ENCODE peak calls at places on chromosomes 11 and 22, in nine cellular contexts. One of them, this sample, is unnamed. For H3K9me3, the result is how much of the 10 kb centered on the place peaks cover.

GRCh38 chr11:94803491-94803890 is 35.3 kb downstream of the AMOTL1 start:
- DNase-seq in mesenchymal stem cell: no peak
- DNase-seq in AG04450: no peak
- DNase-seq in neuronal stem cell: no peak
- DNase-seq in right cardiac atrium: no peak
- DNase-seq in neural progenitor cell: no peak
- DNase-seq in cardiac muscle cell: no peak
- DNase-seq in MG63: no peak
- DNase-seq in right atrium auricular region: no peak
- DNase-seq in this sample: no peak

GRCh38 chr22:36252754-36253522 is at the start of gene APOL1:
- DNase-seq in right cardiac atrium: no peak
- DNase-seq in mesenchymal stem cell: peak
- DNase-seq in right atrium auricular region: no peak
- DNase-seq in AG04450: no peak
- DNase-seq in cardiac muscle cell: no peak
- DNase-seq in neural progenitor cell: no peak
- DNase-seq in neuronal stem cell: no peak
- DNase-seq in MG63: no peak
- DNase-seq in this sample: no peak

GRCh38 chr11:34512810-34513673 is 552 bp downstream of the ELF5 start:
- DNase-seq in right cardiac atrium: no peak
- DNase-seq in cardiac muscle cell: peak
- DNase-seq in mesenchymal stem cell: peak
- DNase-seq in AG04450: no peak
- DNase-seq in neural progenitor cell: peak
- DNase-seq in MG63: peak
- DNase-seq in right atrium auricular region: no peak
- DNase-seq in neuronal stem cell: peak
- DNase-seq in this sample: no peak

GRCh38 chr11:66820381-66820780 is 22.9 kb upstream of the RCE1 start:
- DNase-seq in right cardiac atrium: no peak
- DNase-seq in mesenchymal stem cell: no peak
- DNase-seq in right atrium auricular region: no peak
- DNase-seq in AG04450: no peak
- DNase-seq in cardiac muscle cell: no peak
- DNase-seq in neuronal stem cell: no peak
- DNase-seq in neural progenitor cell: peak
- DNase-seq in MG63: no peak
- DNase-seq in this sample: no peak

GRCh38 chr11:23620617-23621016 is 760.3 kb upstream of the CCDC179 start:
- DNase-seq in AG04450: no peak
- DNase-seq in right cardiac atrium: no peak
- DNase-seq in cardiac muscle cell: no peak
- DNase-seq in neural progenitor cell: no peak
- DNase-seq in right atrium auricular region: no peak
- DNase-seq in MG63: no peak
- DNase-seq in neuronal stem cell: no peak
- DNase-seq in mesenchymal stem cell: no peak
- DNase-seq in this sample: no peak

GRCh38 chr11:102256251-102256650 is 61.0 kb upstream of the BIRC3 start:
- DNase-seq in neuronal stem cell: no peak
- DNase-seq in right atrium auricular region: no peak
- DNase-seq in neural progenitor cell: no peak
- DNase-seq in mesenchymal stem cell: peak
- DNase-seq in cardiac muscle cell: peak
- DNase-seq in right cardiac atrium: no peak
- DNase-seq in MG63: peak
- DNase-seq in AG04450: no peak
- DNase-seq in this sample: no peak

GRCh38 chr11:69359735-69360470 is 65.9 kb downstream of the MYEOV start:
- DNase-seq in MG63: peak
- DNase-seq in AG04450: no peak
- DNase-seq in cardiac muscle cell: peak
- DNase-seq in neural progenitor cell: no peak
- DNase-seq in right cardiac atrium: no peak
- DNase-seq in mesenchymal stem cell: peak
- DNase-seq in right atrium auricular region: no peak
- DNase-seq in neuronal stem cell: no peak
- DNase-seq in this sample: no peak

GRCh38 chr11:77170107-77170506 is 42.1 kb downstream of the MYO7A start:
- DNase-seq in neuronal stem cell: no peak
- DNase-seq in right atrium auricular region: no peak
- DNase-seq in right cardiac atrium: peak
- DNase-seq in neural progenitor cell: peak
- DNase-seq in AG04450: no peak
- DNase-seq in MG63: no peak
- DNase-seq in mesenchymal stem cell: no peak
- DNase-seq in cardiac muscle cell: no peak
- DNase-seq in this sample: no peak

DNA sequence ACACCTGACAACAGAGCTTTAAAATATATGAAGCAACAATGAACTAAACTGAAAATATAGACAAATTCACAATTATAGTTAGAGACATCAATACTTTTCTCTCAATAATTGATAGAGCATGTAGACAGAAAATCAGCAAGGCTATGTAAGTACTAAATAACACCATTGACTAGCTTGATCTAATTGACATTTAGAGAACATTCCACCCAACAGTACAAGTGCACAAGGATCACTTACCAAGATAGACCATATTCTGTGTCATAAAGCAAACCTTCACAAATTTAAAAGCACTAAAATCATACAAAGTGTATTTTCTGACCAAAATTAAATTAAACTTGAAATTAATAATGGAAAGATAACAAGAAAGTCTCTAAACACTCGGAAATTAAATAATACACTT is 562.5 kb downstream of the INSC start:
- DNase-seq in right cardiac atrium: no peak
- DNase-seq in neural progenitor cell: no peak
- DNase-seq in neuronal stem cell: no peak
- DNase-seq in AG04450: no peak
- DNase-seq in cardiac muscle cell: no peak
- DNase-seq in MG63: no peak
- DNase-seq in right atrium auricular region: no peak
- DNase-seq in mesenchymal stem cell: no peak
- DNase-seq in this sample: no peak
- H3K9me3 ChIP-seq in right cardiac atrium: under half
- H3K9me3 ChIP-seq in neural progenitor cell: under half
- H3K9me3 ChIP-seq in neuronal stem cell: under half
- H3K9me3 ChIP-seq in AG04450: under half
- H3K9me3 ChIP-seq in cardiac muscle cell: under half
- H3K9me3 ChIP-seq in MG63: under half
- H3K9me3 ChIP-seq in right atrium auricular region: under half
- H3K9me3 ChIP-seq in mesenchymal stem cell: under half
- H3K9me3 ChIP-seq in this sample: under half

DNA sequence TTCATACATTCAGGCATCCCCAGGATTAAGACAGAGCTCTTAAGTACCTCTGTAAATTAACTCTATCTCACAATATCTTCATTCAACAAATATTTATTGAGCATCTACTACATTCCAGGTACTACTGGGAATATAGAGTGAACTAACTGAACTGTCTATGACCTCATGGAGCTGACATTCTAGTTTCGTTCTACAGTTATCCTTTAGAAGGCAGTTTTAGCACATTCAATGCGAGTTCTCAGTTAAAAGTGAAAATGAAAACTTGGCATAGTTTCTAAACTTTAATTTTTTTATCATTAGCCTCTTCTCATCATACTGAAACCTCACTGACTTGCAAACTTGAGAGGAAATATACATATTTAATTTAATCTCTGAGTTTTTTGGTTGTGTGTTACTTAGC is 10.7 kb upstream of the MS4A6E start:
- DNase-seq in MG63: no peak
- DNase-seq in right cardiac atrium: no peak
- DNase-seq in AG04450: no peak
- DNase-seq in neuronal stem cell: no peak
- DNase-seq in cardiac muscle cell: no peak
- DNase-seq in mesenchymal stem cell: no peak
- DNase-seq in neural progenitor cell: no peak
- DNase-seq in right atrium auricular region: no peak
- DNase-seq in this sample: no peak
- H3K9me3 ChIP-seq in MG63: under half
- H3K9me3 ChIP-seq in right cardiac atrium: under half
- H3K9me3 ChIP-seq in AG04450: under half
- H3K9me3 ChIP-seq in neuronal stem cell: under half
- H3K9me3 ChIP-seq in cardiac muscle cell: under half
- H3K9me3 ChIP-seq in mesenchymal stem cell: under half
- H3K9me3 ChIP-seq in neural progenitor cell: under half
- H3K9me3 ChIP-seq in right atrium auricular region: under half
- H3K9me3 ChIP-seq in this sample: under half

DNA sequence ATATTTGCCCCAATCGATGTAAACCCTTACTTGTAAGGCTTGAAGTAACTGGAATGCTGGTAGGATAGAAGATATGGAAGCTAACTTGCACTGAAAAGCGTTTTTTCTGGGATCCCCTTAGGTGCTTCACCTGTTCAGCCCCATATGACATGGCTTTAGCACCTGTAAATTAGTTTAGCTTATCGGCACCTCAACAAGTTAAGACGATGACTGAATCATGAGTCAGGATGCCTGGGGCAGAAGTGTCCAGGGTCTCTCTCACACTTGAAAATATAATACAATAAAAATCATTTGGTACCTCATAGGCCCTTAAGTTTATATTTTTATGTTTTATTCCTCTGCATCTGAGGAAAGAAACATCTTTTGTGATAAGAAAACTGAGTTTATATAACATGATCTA is 409.2 kb upstream of the LRRC4C start:
- DNase-seq in mesenchymal stem cell: no peak
- DNase-seq in cardiac muscle cell: no peak
- DNase-seq in AG04450: no peak
- DNase-seq in right atrium auricular region: no peak
- DNase-seq in neuronal stem cell: no peak
- DNase-seq in MG63: no peak
- DNase-seq in right cardiac atrium: no peak
- DNase-seq in neural progenitor cell: no peak
- DNase-seq in this sample: no peak
- H3K9me3 ChIP-seq in mesenchymal stem cell: under half
- H3K9me3 ChIP-seq in cardiac muscle cell: under half
- H3K9me3 ChIP-seq in AG04450: under half
- H3K9me3 ChIP-seq in right atrium auricular region: under half
- H3K9me3 ChIP-seq in neuronal stem cell: under half
- H3K9me3 ChIP-seq in MG63: under half
- H3K9me3 ChIP-seq in right cardiac atrium: under half
- H3K9me3 ChIP-seq in neural progenitor cell: under half
- H3K9me3 ChIP-seq in this sample: under half

GRCh38 chr11:70661763-70662501 is 263.6 kb downstream of the CTTN start:
- DNase-seq in neuronal stem cell: peak
- DNase-seq in right atrium auricular region: no peak
- DNase-seq in MG63: peak
- DNase-seq in mesenchymal stem cell: peak
- DNase-seq in neural progenitor cell: peak
- DNase-seq in right cardiac atrium: no peak
- DNase-seq in cardiac muscle cell: peak
- DNase-seq in AG04450: no peak
- DNase-seq in this sample: no peak
- H3K9me3 ChIP-seq in neuronal stem cell: under half
- H3K9me3 ChIP-seq in right atrium auricular region: under half
- H3K9me3 ChIP-seq in MG63: under half
- H3K9me3 ChIP-seq in mesenchymal stem cell: under half
- H3K9me3 ChIP-seq in neural progenitor cell: under half
- H3K9me3 ChIP-seq in right cardiac atrium: under half
- H3K9me3 ChIP-seq in cardiac muscle cell: under half
- H3K9me3 ChIP-seq in AG04450: under half
- H3K9me3 ChIP-seq in this sample: under half

GRCh38 chr22:48303360-48303725 is 1524.3 kb downstream of the BRD1 start:
- DNase-seq in cardiac muscle cell: no peak
- DNase-seq in right atrium auricular region: peak
- DNase-seq in neural progenitor cell: no peak
- DNase-seq in MG63: no peak
- DNase-seq in mesenchymal stem cell: no peak
- DNase-seq in right cardiac atrium: peak
- DNase-seq in AG04450: no peak
- DNase-seq in neuronal stem cell: no peak
- DNase-seq in this sample: no peak
- H3K9me3 ChIP-seq in cardiac muscle cell: under half
- H3K9me3 ChIP-seq in right atrium auricular region: under half
- H3K9me3 ChIP-seq in neural progenitor cell: under half
- H3K9me3 ChIP-seq in MG63: under half
- H3K9me3 ChIP-seq in mesenchymal stem cell: under half
- H3K9me3 ChIP-seq in right cardiac atrium: under half
- H3K9me3 ChIP-seq in AG04450: half or more
- H3K9me3 ChIP-seq in neuronal stem cell: under half
- H3K9me3 ChIP-seq in this sample: under half

GRCh38 chr22:47355388-47355725 is 592.9 kb downstream of the TBC1D22A start:
- DNase-seq in mesenchymal stem cell: no peak
- DNase-seq in MG63: no peak
- DNase-seq in AG04450: no peak
- DNase-seq in neuronal stem cell: no peak
- DNase-seq in right cardiac atrium: no peak
- DNase-seq in right atrium auricular region: peak
- DNase-seq in neural progenitor cell: no peak
- DNase-seq in cardiac muscle cell: no peak
- DNase-seq in this sample: no peak

GRCh38 chr22:47354668-47355387 is 592.4 kb downstream of the TBC1D22A start:
- DNase-seq in MG63: no peak
- DNase-seq in neural progenitor cell: no peak
- DNase-seq in cardiac muscle cell: no peak
- DNase-seq in mesenchymal stem cell: no peak
- DNase-seq in AG04450: no peak
- DNase-seq in right atrium auricular region: peak
- DNase-seq in right cardiac atrium: no peak
- DNase-seq in neuronal stem cell: no peak
- DNase-seq in this sample: no peak

GRCh38 chr22:47351836-47352579 is 589.6 kb downstream of the TBC1D22A start:
- DNase-seq in cardiac muscle cell: no peak
- DNase-seq in mesenchymal stem cell: no peak
- DNase-seq in MG63: no peak
- DNase-seq in right cardiac atrium: no peak
- DNase-seq in right atrium auricular region: no peak
- DNase-seq in neural progenitor cell: no peak
- DNase-seq in AG04450: no peak
- DNase-seq in neuronal stem cell: no peak
- DNase-seq in this sample: no peak

GRCh38 chr22:47355776-47356432 is 593.5 kb downstream of the TBC1D22A start:
- DNase-seq in neural progenitor cell: no peak
- DNase-seq in right atrium auricular region: peak
- DNase-seq in AG04450: no peak
- DNase-seq in cardiac muscle cell: no peak
- DNase-seq in right cardiac atrium: no peak
- DNase-seq in MG63: no peak
- DNase-seq in mesenchymal stem cell: no peak
- DNase-seq in neuronal stem cell: no peak
- DNase-seq in this sample: no peak

GRCh38 chr22:47352920-47353700 is 590.7 kb downstream of the TBC1D22A start:
- DNase-seq in mesenchymal stem cell: no peak
- DNase-seq in right atrium auricular region: peak
- DNase-seq in neuronal stem cell: no peak
- DNase-seq in AG04450: no peak
- DNase-seq in right cardiac atrium: no peak
- DNase-seq in neural progenitor cell: no peak
- DNase-seq in MG63: no peak
- DNase-seq in cardiac muscle cell: no peak
- DNase-seq in this sample: no peak
- H3K9me3 ChIP-seq in mesenchymal stem cell: under half
- H3K9me3 ChIP-seq in right atrium auricular region: under half
- H3K9me3 ChIP-seq in neuronal stem cell: under half
- H3K9me3 ChIP-seq in AG04450: under half
- H3K9me3 ChIP-seq in right cardiac atrium: under half
- H3K9me3 ChIP-seq in neural progenitor cell: under half
- H3K9me3 ChIP-seq in MG63: under half
- H3K9me3 ChIP-seq in cardiac muscle cell: under half
- H3K9me3 ChIP-seq in this sample: under half